ENCODE peak calls at places on chromosomes 12 and 14, in eight cellular contexts. A is A549, B is IMR-90, S is foreskin fibroblast, Q is esophagus squamous epithelium, Y is neural progenitor cell, R is HFF-Myc, X is stomach. G is an unnamed sample.

GRCh38 chr14:96071561-96071960 is 32.4 kb downstream of the C14orf132 start:
- DNase-seq in Q (no peak), S (no peak), Y (no peak), A (no peak), B (no peak), R (no peak), X (no peak), G (no peak)

GRCh38 chr12:47188576-47189441 is 109.0 kb upstream of the AMIGO2 start:
- DNase-seq in X (no peak), Y (no peak), S (peak; percentile 57), B (peak; percentile 84), Q (no peak), A (peak; percentile 47), R (no peak), G (no peak)

GRCh38 chr12:12999276-12999958 is 648 bp downstream of the HEBP1 start:
- DNase-seq in Q (no peak), Y (peak; percentile 64), B (no peak), X (no peak), S (no peak), A (no peak), R (no peak), G (no peak)

GRCh38 chr12:118685983-118686607 is 295.2 kb upstream of the SRRM4 start:
- DNase-seq in R (no peak), A (no peak), S (no peak), Q (no peak), B (no peak), Y (no peak), X (no peak), G (no peak)

GRCh38 chr12:42166501-42166900 is 21.8 kb upstream of the GXYLT1 start:
- DNase-seq in B (peak; percentile 21), Y (no peak), X (no peak), Q (no peak), S (peak; percentile 46), A (no peak), R (no peak), G (no peak)

GRCh38 chr12:49553512-49554088 is 14.3 kb downstream of the MCRS1 start:
- DNase-seq in A (peak; percentile 68), B (no peak), R (no peak), Q (no peak), X (no peak), S (no peak), Y (peak; percentile 64), G (no peak)

GRCh38 chr12:27967551-27968054 is 4.9 kb downstream of the PTHLH start:
- DNase-seq in A (no peak), Q (no peak), X (no peak), Y (no peak), B (peak; percentile 29), S (no peak), R (no peak), G (no peak)

GRCh38 chr14:102695172-102695569 is 82.1 kb upstream of the TRAF3 start:
- DNase-seq in A (no peak), X (no peak), Y (no peak), Q (no peak), S (no peak), B (no peak), R (no peak), G (no peak)

GRCh38 chr12:120100630-120101029 is 15.9 kb downstream of the RAB35 start:
- DNase-seq in S (peak; percentile 69), X (peak; percentile 76), R (no peak), Q (no peak), B (peak; percentile 58), A (no peak), Y (no peak), G (no peak)

GRCh38 chr12:128843538-128843937 is 9.7 kb upstream of the GLT1D1 start:
- DNase-seq in Y (no peak), B (no peak), R (no peak), A (no peak), S (no peak), Q (no peak), X (no peak), G (no peak)

GRCh38 chr12:2925322-2925995 is 33.7 kb upstream of the TEAD4 start:
- DNase-seq in S (peak; percentile 19), X (no peak), B (peak; percentile 54), R (no peak), Q (no peak), Y (no peak), A (no peak), G (no peak)

GRCh38 chr14:105023144-105023543 is 2.3 kb upstream of the CDCA4 start:
- DNase-seq in A (no peak), B (no peak), R (no peak), Q (no peak), X (no peak), Y (no peak), S (no peak), G (no peak)

GRCh38 chr14:93800038-93800937 is 12.0 kb upstream of the PRIMA1 start:
- DNase-seq in S (no peak), Y (no peak), Q (no peak), A (no peak), B (no peak), X (no peak), R (no peak), G (no peak)

DNA sequence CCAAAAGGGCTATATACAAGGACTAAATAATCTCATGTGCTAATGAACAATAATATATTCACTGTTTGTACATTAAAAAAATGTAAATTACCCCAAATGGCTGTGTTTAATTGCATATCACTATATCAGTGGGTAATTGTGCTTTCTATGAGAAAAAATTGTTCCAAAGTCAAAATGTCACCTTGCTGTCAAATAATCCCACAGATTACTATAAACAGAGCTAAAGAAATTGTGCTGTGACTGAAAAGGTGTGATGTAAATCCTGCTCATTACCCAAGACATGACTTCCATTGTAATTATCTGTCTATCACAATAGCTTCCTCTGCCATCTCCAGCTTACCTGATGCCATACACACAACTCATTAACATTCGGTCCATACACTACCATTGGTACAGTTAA is 70.3 kb downstream of the ATP23 start:
- DNase-seq in X (no peak), Q (no peak), Y (no peak), R (no peak), B (no peak), A (no peak), S (no peak), G (no peak)
- H3K4me3 ChIP-seq in X (no peak overlapping the region), Q (no peak overlapping the region), Y (no peak overlapping the region), R (no peak overlapping the region), B (no peak overlapping the region), A (no peak overlapping the region), S (no peak overlapping the region), G (no peak overlapping the region)

GRCh38 chr12:14935031-14935430 is 3.3 kb downstream of the ERP27 start:
- DNase-seq in Y (no peak), X (no peak), Q (no peak), R (no peak), A (no peak), S (no peak), B (no peak), G (no peak)

GRCh38 chr12:14934511-14934910 is 3.8 kb downstream of the ERP27 start:
- DNase-seq in A (no peak), B (no peak), X (no peak), R (no peak), Y (no peak), Q (no peak), S (no peak), G (no peak)

GRCh38 chr12:14937014-14937413 is 1.3 kb downstream of the ERP27 start:
- DNase-seq in R (no peak), Q (no peak), A (no peak), S (no peak), X (no peak), Y (no peak), B (no peak), G (no peak)

GRCh38 chr12:14937689-14938088 is 648 bp downstream of the ERP27 start:
- DNase-seq in X (no peak), Q (no peak), R (no peak), Y (no peak), S (no peak), B (no peak), A (no peak), G (no peak)

DNA sequence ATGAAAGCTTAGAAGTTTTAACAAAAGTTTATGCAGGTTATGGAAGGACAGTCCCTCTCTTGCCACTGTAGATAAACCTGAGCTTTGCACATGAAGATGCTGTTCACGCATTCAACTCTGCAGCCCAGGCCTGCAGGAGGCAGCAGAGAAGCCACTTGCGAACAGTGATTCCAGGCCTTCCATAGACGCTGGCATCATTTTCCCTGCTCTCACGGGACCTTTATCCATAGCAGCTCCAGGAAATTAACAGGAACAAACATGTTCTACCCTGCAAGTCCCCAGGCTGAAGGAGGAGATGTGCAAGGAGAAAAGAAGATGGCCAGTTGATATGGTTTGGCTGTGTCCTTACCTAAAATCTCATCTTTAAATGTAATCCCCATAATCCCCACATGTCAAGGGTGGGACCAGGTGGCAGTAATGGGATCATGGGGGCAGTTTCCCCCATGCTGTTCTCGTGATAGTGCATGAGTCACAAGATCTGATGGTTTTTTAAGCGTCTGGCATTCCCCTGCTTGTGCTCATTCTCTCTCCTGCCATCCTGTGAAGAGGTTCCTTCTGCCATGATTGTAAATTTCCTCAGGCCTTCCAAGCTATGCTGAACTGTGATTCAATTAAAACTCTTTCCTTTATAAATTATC is 2.0 kb downstream of the ERP27 start:
- DNase-seq in A (peak; percentile 30), S (no peak), R (no peak), Y (peak; percentile 63), X (no peak), Q (no peak), B (no peak), G (no peak)
- TF ChIP-seq CTCF in A (no peak), S (peak; percentile 7), R (peak; percentile 34), Y (peak; percentile 57), X (no peak), Q (no peak), B (no peak), G (peak; percentile 38)

GRCh38 chr12:4482936-4483335 is 37.3 kb upstream of the FGF6 start:
- DNase-seq in S (no peak), Q (no peak), A (no peak), X (no peak), Y (no peak), B (no peak), R (no peak), G (no peak)

GRCh38 chr12:4477133-4477532 is 31.5 kb upstream of the FGF6 start:
- DNase-seq in Y (no peak), S (no peak), A (no peak), B (no peak), X (no peak), Q (no peak), R (no peak), G (no peak)

GRCh38 chr12:4483885-4484823 is 38.5 kb upstream of the FGF6 start:
- DNase-seq in Y (no peak), B (no peak), A (no peak), Q (no peak), R (no peak), X (no peak), S (no peak), G (no peak)

DNA sequence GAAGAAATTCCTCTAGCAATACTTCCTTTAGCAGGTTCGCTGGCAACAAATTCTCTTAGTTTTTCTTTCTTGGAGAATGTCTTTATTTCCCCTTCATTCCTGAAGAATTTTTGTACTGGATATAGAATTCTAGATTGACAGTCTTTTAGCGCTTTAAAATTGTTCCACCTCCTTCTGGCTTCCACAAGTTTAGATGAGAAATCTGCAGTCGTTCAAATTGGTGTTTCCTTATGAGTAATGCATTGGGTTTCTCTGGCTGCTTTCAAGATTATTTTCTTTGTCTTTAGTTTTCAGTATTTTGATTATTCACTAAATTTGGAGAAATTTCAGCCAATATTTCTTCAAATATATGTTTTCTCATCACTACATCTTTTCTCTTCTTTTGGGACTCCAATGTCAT is 33.3 kb upstream of the FGF6 start:
- DNase-seq in B (no peak), S (no peak), R (no peak), X (no peak), Y (no peak), Q (no peak), A (no peak), G (no peak)
- H3K4me3 ChIP-seq in B (no peak overlapping the region), S (no peak overlapping the region), R (no peak overlapping the region), X (no peak overlapping the region), Y (no peak overlapping the region), Q (no peak overlapping the region), A (no peak overlapping the region), G (no peak overlapping the region)

GRCh38 chr14:91158091-91158790 is 44.4 kb downstream of the DGLUCY start:
- DNase-seq in A (no peak), S (no peak), B (no peak), R (no peak), Y (no peak), Q (no peak), X (peak; percentile 81), G (no peak)
- TF ChIP-seq CTCF in A (no peak), S (no peak), B (no peak), R (no peak), Y (no peak), Q (no peak), X (no peak), G (no peak)